ENCODE peak calls at places on chromosomes 6 and 20, in five cellular contexts. Z is dorsolateral prefrontal cortex; B is anterior cingulate cortex; S is HT1080; D is activated naive CD8-positive, alpha-beta T cell treated with anti-CD3 and anti-CD28 coated beads, Interleukin-2, amount 10 ng/mL, durations not matched to agents 7 days and 5 days. O is an unnamed sample.

GRCh38 chr20:341682-342081 is 5.2 kb upstream of the NRSN2 start:
- DNase-seq in B (no peak), Z (no peak), D (no peak), S (peak), O (peak)

GRCh38 chr20:23404196-23404595 is 17.1 kb downstream of the NAPB start:
- DNase-seq in S (peak), D (no peak), B (no peak), Z (no peak), O (no peak)

GRCh38 chr20:46757754-46758678 is 48.6 kb downstream of the SLC2A10 start:
- DNase-seq in D (peak), Z (peak), S (peak), B (no peak), O (peak)

GRCh38 chr6:167120557-167121030 is 2.3 kb upstream of the CCR6 start:
- DNase-seq in D (no peak), S (no peak), Z (no peak), B (no peak), O (no peak)

GRCh38 chr6:148934534-148934933 is 187.7 kb downstream of the UST start:
- DNase-seq in Z (peak), S (peak), B (peak), D (no peak), O (no peak)

GRCh38 chr6:44267252-44267651 is 1.9 kb upstream of the NFKBIE start:
- DNase-seq in Z (no peak), B (no peak), S (no peak), D (no peak), O (no peak)

GRCh38 chr6:145483191-145483996 is 251.9 kb downstream of the EPM2A start:
- DNase-seq in D (no peak), S (peak), Z (no peak), B (no peak), O (peak)

GRCh38 chr6:47414517-47415167 is 62.9 kb upstream of the CD2AP start:
- DNase-seq in Z (no peak), S (peak), B (no peak), D (peak), O (peak)

GRCh38 chr6:68975064-68975463 is 340.0 kb downstream of the ADGRB3 start:
- DNase-seq in B (peak), Z (peak), S (peak), D (no peak), O (no peak)

GRCh38 chr6:160042788-160043301 is 74.0 kb downstream of the IGF2R start:
- DNase-seq in D (no peak), B (no peak), Z (no peak), S (peak), O (no peak)

GRCh38 chr20:32333988-32334885 is 23.9 kb upstream of the ASXL1 start:
- DNase-seq in B (no peak), S (no peak), Z (no peak), D (no peak), O (no peak)

GRCh38 chr6:35427851-35428321 is 24.3 kb upstream of the FANCE start:
- DNase-seq in Z (no peak), D (no peak), S (peak), B (no peak), O (no peak)

GRCh38 chr20:20732641-20733040 is 20.2 kb upstream of the RALGAPA2 start:
- DNase-seq in Z (no peak), S (no peak), D (no peak), B (no peak), O (no peak)

GRCh38 chr6:31763617-31763940 is 1.1 kb downstream of the SAPCD1 start:
- DNase-seq in Z (no peak), B (no peak), S (peak), D (no peak), O (no peak)

GRCh38 chr6:152552616-152553209 is 84.4 kb downstream of the SYNE1 start:
- DNase-seq in S (peak), Z (peak), D (peak), B (peak), O (peak)

GRCh38 chr20:1654994-1655393 is 2.6 kb downstream of the SIRPG start:
- DNase-seq in S (no peak), D (no peak), Z (no peak), B (no peak), O (no peak)

GRCh38 chr6:133610271-133610840 is 278.6 kb upstream of the TCF21 start:
- DNase-seq in B (no peak), Z (no peak), S (peak), D (no peak), O (peak)

GRCh38 chr6:86154852-86155251 is 512.2 kb upstream of the SYNCRIP start:
- DNase-seq in Z (no peak), S (no peak), D (no peak), B (no peak), O (no peak)

GRCh38 chr6:137867685-137868509 is 838 bp downstream of the TNFAIP3 start:
- DNase-seq in S (no peak), D (peak), B (no peak), Z (no peak), O (no peak)

GRCh38 chr6:45574013-45574412 is 196.3 kb upstream of the SUPT3H start:
- DNase-seq in D (no peak), S (no peak), Z (no peak), B (no peak), O (no peak)

GRCh38 chr6:29965873-29966601 is 23.7 kb downstream of the HLA-A start:
- DNase-seq in S (peak), Z (peak), B (peak), D (peak), O (peak)

GRCh38 chr20:8194721-8195120 is 62.7 kb downstream of the PLCB1 start:
- DNase-seq in S (no peak), D (no peak), B (no peak), Z (no peak), O (no peak)

GRCh38 chr6:107082045-107082444 is 33.3 kb downstream of the BEND3 start:
- DNase-seq in D (no peak), B (no peak), Z (no peak), S (no peak), O (no peak)

GRCh38 chr6:16243055-16243454 is 4.7 kb downstream of the GMPR start:
- DNase-seq in D (no peak), Z (no peak), S (peak), B (no peak), O (no peak)

GRCh38 chr20:17655865-17656489 is 26.1 kb downstream of the RRBP1 start:
- DNase-seq in Z (no peak), D (no peak), B (no peak), S (peak), O (peak)

GRCh38 chr6:142387997-142388815 is 86.4 kb downstream of the ADGRG6 start:
- DNase-seq in B (no peak), Z (no peak), S (peak), D (no peak), O (peak)